ENCODE peak calls at places on chromosomes 6 and 20, in ten cellular contexts. One of them, this sample, is unnamed. For H3K36me3, the result is how much of the 10 kb centered on the place peaks cover.

GRCh38 chr6:142316791-142317368 is 15.1 kb downstream of the ADGRG6 start:
- DNase-seq in adrenal gland: no peak
- DNase-seq in stomach: no peak
- DNase-seq in brain microvascular endothelial cell: no peak
- DNase-seq in transverse colon: no peak
- DNase-seq in CD8-positive, alpha-beta T cell: no peak
- DNase-seq in IMR-90: no peak
- DNase-seq in Peyer's patch: no peak
- DNase-seq in tibial nerve: no peak
- DNase-seq in OCI-LY7: no peak
- DNase-seq in this sample: no peak

GRCh38 chr20:53707341-53708102 is 113.9 kb upstream of the ZNF217 start:
- DNase-seq in adrenal gland: no peak
- DNase-seq in stomach: no peak
- DNase-seq in brain microvascular endothelial cell: peak
- DNase-seq in transverse colon: no peak
- DNase-seq in CD8-positive, alpha-beta T cell: no peak
- DNase-seq in IMR-90: peak
- DNase-seq in Peyer's patch: no peak
- DNase-seq in tibial nerve: no peak
- DNase-seq in OCI-LY7: peak
- DNase-seq in this sample: no peak

GRCh38 chr20:19830351-19830750 is 72.3 kb downstream of the RIN2 start:
- DNase-seq in adrenal gland: no peak
- DNase-seq in stomach: no peak
- DNase-seq in brain microvascular endothelial cell: peak
- DNase-seq in transverse colon: no peak
- DNase-seq in CD8-positive, alpha-beta T cell: no peak
- DNase-seq in IMR-90: peak
- DNase-seq in Peyer's patch: no peak
- DNase-seq in tibial nerve: no peak
- DNase-seq in OCI-LY7: no peak
- DNase-seq in this sample: no peak

GRCh38 chr20:45872626-45873025 is 8.4 kb upstream of the ZSWIM1 start:
- DNase-seq in adrenal gland: no peak
- DNase-seq in stomach: no peak
- DNase-seq in brain microvascular endothelial cell: no peak
- DNase-seq in transverse colon: no peak
- DNase-seq in CD8-positive, alpha-beta T cell: no peak
- DNase-seq in IMR-90: no peak
- DNase-seq in Peyer's patch: no peak
- DNase-seq in tibial nerve: no peak
- DNase-seq in OCI-LY7: no peak
- DNase-seq in this sample: no peak

GRCh38 chr6:63807056-63807455 is 171.5 kb downstream of the PHF3 start:
- DNase-seq in adrenal gland: no peak
- DNase-seq in stomach: no peak
- DNase-seq in brain microvascular endothelial cell: no peak
- DNase-seq in transverse colon: no peak
- DNase-seq in CD8-positive, alpha-beta T cell: no peak
- DNase-seq in IMR-90: no peak
- DNase-seq in Peyer's patch: no peak
- DNase-seq in tibial nerve: no peak
- DNase-seq in OCI-LY7: no peak
- DNase-seq in this sample: no peak

GRCh38 chr20:37387519-37388269 is 41.8 kb downstream of the SRC start:
- DNase-seq in adrenal gland: no peak
- DNase-seq in stomach: no peak
- DNase-seq in brain microvascular endothelial cell: no peak
- DNase-seq in transverse colon: no peak
- DNase-seq in CD8-positive, alpha-beta T cell: no peak
- DNase-seq in IMR-90: no peak
- DNase-seq in Peyer's patch: no peak
- DNase-seq in tibial nerve: no peak
- DNase-seq in OCI-LY7: no peak
- DNase-seq in this sample: peak

GRCh38 chr20:57838670-57839142 is 128.9 kb upstream of the PMEPA1 start:
- DNase-seq in adrenal gland: no peak
- DNase-seq in stomach: no peak
- DNase-seq in brain microvascular endothelial cell: no peak
- DNase-seq in transverse colon: no peak
- DNase-seq in CD8-positive, alpha-beta T cell: peak
- DNase-seq in IMR-90: no peak
- DNase-seq in Peyer's patch: no peak
- DNase-seq in tibial nerve: no peak
- DNase-seq in OCI-LY7: no peak
- DNase-seq in this sample: no peak

GRCh38 chr6:146700078-146700686 is 101.4 kb downstream of the ADGB start:
- DNase-seq in adrenal gland: peak
- DNase-seq in stomach: peak
- DNase-seq in brain microvascular endothelial cell: peak
- DNase-seq in transverse colon: peak
- DNase-seq in CD8-positive, alpha-beta T cell: no peak
- DNase-seq in IMR-90: peak
- DNase-seq in Peyer's patch: peak
- DNase-seq in tibial nerve: peak
- DNase-seq in OCI-LY7: peak
- DNase-seq in this sample: peak

GRCh38 chr20:57911512-57912226 is 201.9 kb upstream of the PMEPA1 start:
- DNase-seq in adrenal gland: no peak
- DNase-seq in stomach: no peak
- DNase-seq in brain microvascular endothelial cell: no peak
- DNase-seq in transverse colon: no peak
- DNase-seq in CD8-positive, alpha-beta T cell: no peak
- DNase-seq in IMR-90: no peak
- DNase-seq in Peyer's patch: no peak
- DNase-seq in tibial nerve: no peak
- DNase-seq in OCI-LY7: no peak
- DNase-seq in this sample: no peak

GRCh38 chr6:24673625-24674024 is 6.7 kb downstream of the ACOT13 start:
- DNase-seq in adrenal gland: no peak
- DNase-seq in stomach: no peak
- DNase-seq in brain microvascular endothelial cell: no peak
- DNase-seq in transverse colon: no peak
- DNase-seq in CD8-positive, alpha-beta T cell: no peak
- DNase-seq in IMR-90: no peak
- DNase-seq in Peyer's patch: no peak
- DNase-seq in tibial nerve: no peak
- DNase-seq in OCI-LY7: peak
- DNase-seq in this sample: no peak

GRCh38 chr20:62623488-62624324 is 18.6 kb upstream of the SLCO4A1 start:
- DNase-seq in adrenal gland: peak
- DNase-seq in stomach: peak
- DNase-seq in brain microvascular endothelial cell: peak
- DNase-seq in transverse colon: peak
- DNase-seq in CD8-positive, alpha-beta T cell: peak
- DNase-seq in IMR-90: peak
- DNase-seq in Peyer's patch: peak
- DNase-seq in tibial nerve: peak
- DNase-seq in OCI-LY7: peak
- DNase-seq in this sample: peak

GRCh38 chr20:4966826-4967751 is 34.2 kb downstream of the SLC23A2 start:
- DNase-seq in adrenal gland: peak
- DNase-seq in stomach: no peak
- DNase-seq in brain microvascular endothelial cell: no peak
- DNase-seq in transverse colon: no peak
- DNase-seq in CD8-positive, alpha-beta T cell: no peak
- DNase-seq in IMR-90: peak
- DNase-seq in Peyer's patch: no peak
- DNase-seq in tibial nerve: no peak
- DNase-seq in OCI-LY7: no peak
- DNase-seq in this sample: no peak

GRCh38 chr20:35174458-35175216 is 2.8 kb downstream of the PROCR start:
- DNase-seq in adrenal gland: peak
- DNase-seq in stomach: peak
- DNase-seq in brain microvascular endothelial cell: no peak
- DNase-seq in transverse colon: peak
- DNase-seq in CD8-positive, alpha-beta T cell: no peak
- DNase-seq in IMR-90: no peak
- DNase-seq in Peyer's patch: peak
- DNase-seq in tibial nerve: no peak
- DNase-seq in OCI-LY7: no peak
- DNase-seq in this sample: peak

GRCh38 chr6:118283759-118284158 is 264.3 kb upstream of the PLN start:
- DNase-seq in adrenal gland: peak
- DNase-seq in stomach: peak
- DNase-seq in brain microvascular endothelial cell: peak
- DNase-seq in transverse colon: peak
- DNase-seq in CD8-positive, alpha-beta T cell: peak
- DNase-seq in IMR-90: peak
- DNase-seq in Peyer's patch: no peak
- DNase-seq in tibial nerve: no peak
- DNase-seq in OCI-LY7: peak
- DNase-seq in this sample: peak

GRCh38 chr6:118284736-118285360 is 263.2 kb upstream of the PLN start:
- DNase-seq in adrenal gland: no peak
- DNase-seq in stomach: no peak
- DNase-seq in brain microvascular endothelial cell: no peak
- DNase-seq in transverse colon: no peak
- DNase-seq in CD8-positive, alpha-beta T cell: no peak
- DNase-seq in IMR-90: peak
- DNase-seq in Peyer's patch: no peak
- DNase-seq in tibial nerve: no peak
- DNase-seq in OCI-LY7: no peak
- DNase-seq in this sample: no peak

GRCh38 chr6:118288355-118289124 is 259.6 kb upstream of the PLN start:
- DNase-seq in adrenal gland: no peak
- DNase-seq in stomach: no peak
- DNase-seq in brain microvascular endothelial cell: no peak
- DNase-seq in transverse colon: no peak
- DNase-seq in CD8-positive, alpha-beta T cell: no peak
- DNase-seq in IMR-90: peak
- DNase-seq in Peyer's patch: no peak
- DNase-seq in tibial nerve: no peak
- DNase-seq in OCI-LY7: no peak
- DNase-seq in this sample: no peak

GRCh38 chr6:118281291-118281690 is 266.8 kb upstream of the PLN start:
- DNase-seq in adrenal gland: no peak
- DNase-seq in stomach: no peak
- DNase-seq in brain microvascular endothelial cell: no peak
- DNase-seq in transverse colon: no peak
- DNase-seq in CD8-positive, alpha-beta T cell: no peak
- DNase-seq in IMR-90: no peak
- DNase-seq in Peyer's patch: no peak
- DNase-seq in tibial nerve: no peak
- DNase-seq in OCI-LY7: no peak
- DNase-seq in this sample: no peak

DNA sequence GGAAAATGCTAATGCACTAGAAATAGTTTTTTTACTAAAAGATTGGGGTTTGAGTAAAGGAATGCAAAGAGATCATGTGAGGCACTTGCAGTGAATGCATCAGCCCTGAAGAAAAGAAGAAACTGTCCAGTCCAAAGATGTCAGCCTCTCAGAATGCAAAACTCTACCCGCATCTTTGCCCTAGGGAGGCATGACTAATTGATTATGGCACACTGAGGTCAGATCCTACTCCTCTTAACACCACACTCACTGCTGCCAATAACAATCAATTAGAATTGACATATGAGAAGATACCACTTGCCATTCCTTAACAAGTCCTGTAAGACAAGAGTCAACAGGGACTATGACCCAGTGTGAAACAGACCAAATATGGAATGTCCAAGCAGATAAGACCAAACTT is 262.3 kb upstream of the PLN start:
- DNase-seq in adrenal gland: no peak
- DNase-seq in stomach: no peak
- DNase-seq in brain microvascular endothelial cell: no peak
- DNase-seq in transverse colon: no peak
- DNase-seq in CD8-positive, alpha-beta T cell: no peak
- DNase-seq in IMR-90: no peak
- DNase-seq in Peyer's patch: no peak
- DNase-seq in tibial nerve: no peak
- DNase-seq in OCI-LY7: no peak
- DNase-seq in this sample: no peak
- H3K27ac ChIP-seq in adrenal gland: no peak
- H3K27ac ChIP-seq in stomach: no peak
- H3K27ac ChIP-seq in brain microvascular endothelial cell: no peak
- H3K27ac ChIP-seq in transverse colon: no peak
- H3K27ac ChIP-seq in CD8-positive, alpha-beta T cell: no peak
- H3K27ac ChIP-seq in IMR-90: no peak
- H3K27ac ChIP-seq in Peyer's patch: no peak
- H3K27ac ChIP-seq in tibial nerve: no peak
- H3K27ac ChIP-seq in OCI-LY7: no peak
- H3K27ac ChIP-seq in this sample: peak

GRCh38 chr20:42191140-42191860 is 573.1 kb upstream of the CHD6 start:
- DNase-seq in adrenal gland: no peak
- DNase-seq in stomach: no peak
- DNase-seq in brain microvascular endothelial cell: no peak
- DNase-seq in transverse colon: no peak
- DNase-seq in CD8-positive, alpha-beta T cell: no peak
- DNase-seq in IMR-90: no peak
- DNase-seq in Peyer's patch: no peak
- DNase-seq in tibial nerve: no peak
- DNase-seq in OCI-LY7: no peak
- DNase-seq in this sample: no peak
- TF ChIP-seq CTCF in adrenal gland: no peak
- TF ChIP-seq CTCF in stomach: no peak
- TF ChIP-seq CTCF in brain microvascular endothelial cell: no peak
- TF ChIP-seq CTCF in transverse colon: no peak
- TF ChIP-seq CTCF in CD8-positive, alpha-beta T cell: no peak
- TF ChIP-seq CTCF in IMR-90: no peak
- TF ChIP-seq CTCF in Peyer's patch: no peak
- TF ChIP-seq CTCF in tibial nerve: no peak
- TF ChIP-seq CTCF in OCI-LY7: peak
- TF ChIP-seq CTCF in this sample: no peak

GRCh38 chr20:49091762-49092161 is 45.6 kb downstream of the CSE1L start:
- DNase-seq in adrenal gland: no peak
- DNase-seq in stomach: no peak
- DNase-seq in brain microvascular endothelial cell: no peak
- DNase-seq in transverse colon: no peak
- DNase-seq in CD8-positive, alpha-beta T cell: no peak
- DNase-seq in IMR-90: no peak
- DNase-seq in Peyer's patch: no peak
- DNase-seq in tibial nerve: no peak
- DNase-seq in OCI-LY7: no peak
- DNase-seq in this sample: no peak
- H3K36me3 ChIP-seq in adrenal gland: under half
- H3K36me3 ChIP-seq in stomach: half or more
- H3K36me3 ChIP-seq in brain microvascular endothelial cell: under half
- H3K36me3 ChIP-seq in transverse colon: under half
- H3K36me3 ChIP-seq in CD8-positive, alpha-beta T cell: half or more
- H3K36me3 ChIP-seq in IMR-90: under half
- H3K36me3 ChIP-seq in Peyer's patch: under half
- H3K36me3 ChIP-seq in tibial nerve: under half
- H3K36me3 ChIP-seq in OCI-LY7: half or more
- H3K36me3 ChIP-seq in this sample: under half

DNA sequence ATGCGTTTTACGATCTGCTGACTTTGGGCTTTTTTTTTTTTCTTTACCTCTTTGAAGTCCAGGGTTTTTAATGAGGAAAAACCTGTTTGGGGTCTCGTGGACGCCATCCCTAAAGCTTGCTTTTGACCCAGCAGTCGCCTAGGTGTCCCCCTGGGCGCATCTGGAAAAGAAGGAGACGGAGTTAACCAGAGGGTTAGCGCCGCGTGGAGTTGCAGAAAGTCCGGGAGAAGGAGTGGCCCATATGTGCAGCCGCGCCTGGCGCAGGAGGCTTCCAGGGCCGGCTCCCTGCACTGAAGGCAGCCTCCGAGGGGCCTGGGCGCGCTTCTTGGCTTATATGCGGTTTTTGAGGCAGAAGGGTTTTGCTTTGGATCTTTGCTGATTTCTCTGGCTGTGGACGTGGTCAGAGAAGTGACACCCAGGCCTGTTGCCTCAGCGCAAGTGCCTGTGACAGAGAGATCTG is 926 bp downstream of the TMEM181 start:
- DNase-seq in adrenal gland: peak
- DNase-seq in stomach: peak
- DNase-seq in brain microvascular endothelial cell: no peak
- DNase-seq in transverse colon: peak
- DNase-seq in CD8-positive, alpha-beta T cell: no peak
- DNase-seq in IMR-90: no peak
- DNase-seq in Peyer's patch: peak
- DNase-seq in tibial nerve: no peak
- DNase-seq in OCI-LY7: peak
- DNase-seq in this sample: no peak
- H3K27ac ChIP-seq in adrenal gland: no peak
- H3K27ac ChIP-seq in stomach: peak
- H3K27ac ChIP-seq in brain microvascular endothelial cell: peak
- H3K27ac ChIP-seq in transverse colon: peak
- H3K27ac ChIP-seq in CD8-positive, alpha-beta T cell: peak
- H3K27ac ChIP-seq in IMR-90: peak
- H3K27ac ChIP-seq in Peyer's patch: peak
- H3K27ac ChIP-seq in tibial nerve: no peak
- H3K27ac ChIP-seq in OCI-LY7: peak
- H3K27ac ChIP-seq in this sample: peak

This sample was measured in gastrocnemius medialis.